ENCODE peak calls at places on chromosomes 3 and 15, in eight cellular contexts. Y is esophagus muscularis mucosa, T is upper lobe of left lung, L is stomach, A is Panc1, B is breast epithelium, M is HCT116, G is SK-N-SH. N is an unnamed sample. For H3K9me3, the result is how much of the 10 kb centered on the place peaks cover.

GRCh38 chr15:47846128-47846868 is 129.0 kb downstream of the SEMA6D start:
- DNase-seq in Y (no peak), T (no peak), L (no peak), A (no peak), B (no peak), M (no peak), G (no peak), N (no peak)

GRCh38 chr3:13420051-13420816 is at the start of gene NUP210:
- DNase-seq in Y (no peak), T (peak), L (peak), A (no peak), B (no peak), M (no peak), G (peak), N (no peak)

GRCh38 chr3:174243194-174243593 is 615.9 kb upstream of the NAALADL2 start:
- DNase-seq in Y (no peak), T (no peak), L (no peak), A (no peak), B (no peak), M (no peak), G (no peak), N (no peak)

GRCh38 chr15:90103669-90104329 is 1.5 kb upstream of the IDH2 start:
- DNase-seq in Y (no peak), T (no peak), L (peak), A (no peak), B (peak), M (no peak), G (no peak), N (no peak)

GRCh38 chr3:100268986-100269385 is 8.2 kb downstream of the TBC1D23 start:
- DNase-seq in Y (no peak), T (no peak), L (no peak), A (no peak), B (no peak), M (no peak), G (no peak), N (no peak)

GRCh38 chr3:55704521-55704920 is 217.4 kb upstream of the WNT5A start:
- DNase-seq in Y (no peak), T (no peak), L (no peak), A (no peak), B (no peak), M (no peak), G (no peak), N (no peak)

GRCh38 chr3:165259518-165260193 is 63.5 kb upstream of the SLITRK3 start:
- DNase-seq in Y (no peak), T (no peak), L (no peak), A (no peak), B (no peak), M (no peak), G (no peak), N (no peak)

GRCh38 chr3:124669470-124669869 is 60.8 kb upstream of the UMPS start:
- DNase-seq in Y (no peak), T (no peak), L (no peak), A (no peak), B (no peak), M (no peak), G (no peak), N (no peak)

GRCh38 chr15:74799255-74799842 is 13.3 kb upstream of the LMAN1L start:
- DNase-seq in Y (no peak), T (no peak), L (no peak), A (no peak), B (no peak), M (no peak), G (no peak), N (no peak)

GRCh38 chr3:182438398-182438797 is 354.9 kb upstream of the ATP11B start:
- DNase-seq in Y (no peak), T (no peak), L (no peak), A (no peak), B (no peak), M (no peak), G (no peak), N (no peak)

GRCh38 chr3:136818191-136818850 is 605 bp upstream of the SLC35G2 start:
- DNase-seq in Y (no peak), T (no peak), L (peak), A (peak), B (no peak), M (peak), G (peak), N (no peak)

GRCh38 chr15:45635763-45636292 is 999 bp downstream of the SQOR start:
- DNase-seq in Y (no peak), T (no peak), L (no peak), A (no peak), B (no peak), M (no peak), G (no peak), N (no peak)

GRCh38 chr3:190356246-190356645 is 31.7 kb upstream of the CLDN16 start:
- DNase-seq in Y (no peak), T (no peak), L (no peak), A (no peak), B (no peak), M (no peak), G (no peak), N (no peak)

GRCh38 chr3:129278439-129278969 is at the start of gene HMCES:
- DNase-seq in Y (peak), T (peak), L (peak), A (peak), B (peak), M (peak), G (peak), N (peak)

GRCh38 chr3:55648591-55649318 is 161.6 kb upstream of the WNT5A start:
- DNase-seq in Y (no peak), T (no peak), L (no peak), A (no peak), B (no peak), M (no peak), G (no peak), N (no peak)

GRCh38 chr3:194806991-194807685 is 121.5 kb downstream of the FAM43A start:
- DNase-seq in Y (no peak), T (no peak), L (no peak), A (no peak), B (no peak), M (no peak), G (no peak), N (no peak)

GRCh38 chr3:170997966-170998913 is 28.3 kb downstream of the SLC2A2 start:
- DNase-seq in Y (no peak), T (no peak), L (no peak), A (no peak), B (no peak), M (no peak), G (no peak), N (no peak)

GRCh38 chr3:133955892-133956291 is 60.2 kb upstream of the RAB6B start:
- DNase-seq in Y (no peak), T (no peak), L (no peak), A (no peak), B (no peak), M (no peak), G (peak), N (no peak)

GRCh38 chr15:47565986-47566385 is 151.3 kb upstream of the SEMA6D start:
- DNase-seq in Y (no peak), T (no peak), L (no peak), A (no peak), B (no peak), M (no peak), G (no peak), N (no peak)

DNA sequence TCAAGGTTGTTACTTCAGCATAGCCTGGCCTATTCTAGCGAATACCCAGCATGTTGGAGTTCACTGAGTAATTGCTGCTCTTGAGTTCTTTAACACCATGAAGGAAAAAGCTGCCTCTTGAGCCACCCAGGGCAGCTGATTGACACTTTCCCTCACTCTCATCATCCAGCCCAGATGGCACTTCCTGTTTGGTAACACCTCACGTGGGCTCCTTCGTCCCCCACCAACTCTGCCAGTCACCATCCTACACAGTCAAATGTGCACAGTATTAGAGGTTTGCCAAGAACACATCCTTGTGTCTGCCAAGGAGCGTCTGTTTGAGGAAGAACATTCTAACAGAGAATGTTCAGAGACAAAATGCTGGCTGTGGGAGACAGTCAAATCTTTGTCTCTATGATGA is 266.3 kb downstream of the RPLP1 start:
- DNase-seq in Y (no peak), T (no peak), L (no peak), A (no peak), B (peak), M (no peak), G (no peak), N (no peak)
- TF ChIP-seq POLR2AphosphoS5 in Y (peak), T (peak), L (no peak), A (no peak), B (no peak), M (no peak), G (no peak), N (peak)

GRCh38 chr15:98476559-98476958 is 171.8 kb upstream of the IGF1R start:
- DNase-seq in Y (no peak), T (no peak), L (no peak), A (no peak), B (no peak), M (no peak), G (no peak), N (no peak)
- H3K9me3 ChIP-seq in Y (under half), T (under half), L (under half), A (under half), B (under half), M (under half), G (under half), N (under half)

GRCh38 chr15:67146875-67147381 is 81.5 kb downstream of the SMAD3 start:
- DNase-seq in Y (no peak), T (no peak), L (no peak), A (no peak), B (no peak), M (no peak), G (no peak), N (no peak)
- H3K4me3 ChIP-seq in Y (no peak), T (no peak), L (no peak), A (no peak), B (no peak), M (no peak), G (no peak), N (no peak)

DNA sequence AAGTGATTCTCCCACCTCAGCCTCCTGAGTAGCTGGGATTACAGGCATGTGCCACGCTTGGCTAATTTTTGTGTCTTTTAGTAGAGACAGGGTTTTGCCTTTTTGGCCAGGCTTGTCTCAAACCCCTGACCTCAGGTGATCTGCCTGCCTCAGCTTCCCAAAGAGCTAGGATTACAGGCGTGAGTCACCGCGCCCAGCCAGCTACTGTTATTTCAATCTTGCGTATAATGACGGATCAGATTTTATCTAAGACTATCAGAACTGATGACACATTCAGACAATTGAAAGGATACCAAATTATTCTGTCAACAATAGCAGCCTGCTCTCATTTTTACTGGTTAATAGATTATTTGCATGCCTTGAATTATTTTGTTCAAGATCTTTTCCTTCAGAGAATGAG is 612.2 kb downstream of the ZIC1 start:
- DNase-seq in Y (no peak), T (no peak), L (no peak), A (no peak), B (no peak), M (no peak), G (no peak), N (no peak)
- TF ChIP-seq POLR2AphosphoS5 in Y (no peak), T (no peak), L (no peak), A (no peak), B (no peak), M (no peak), G (peak), N (no peak)

GRCh38 chr15:25207369-25207768 is 231.5 kb downstream of the UBE3A start:
- DNase-seq in Y (no peak), T (no peak), L (no peak), A (no peak), B (no peak), M (no peak), G (no peak), N (no peak)
- H3K9me3 ChIP-seq in Y (under half), T (under half), L (half or more), A (under half), B (half or more), M (under half), G (under half), N (under half)

GRCh38 chr3:21649519-21649918 is 101.5 kb downstream of the ZNF385D start:
- DNase-seq in Y (no peak), T (no peak), L (no peak), A (no peak), B (no peak), M (no peak), G (no peak), N (no peak)

GRCh38 chr3:21654662-21655061 is 96.3 kb downstream of the ZNF385D start:
- DNase-seq in Y (no peak), T (no peak), L (no peak), A (peak), B (no peak), M (no peak), G (no peak), N (no peak)

GRCh38 chr3:21654241-21654640 is 96.8 kb downstream of the ZNF385D start:
- DNase-seq in Y (no peak), T (no peak), L (no peak), A (no peak), B (no peak), M (no peak), G (no peak), N (no peak)
- H3K4me3 ChIP-seq in Y (no peak), T (no peak), L (no peak), A (no peak), B (no peak), M (no peak), G (peak), N (no peak)

DNA sequence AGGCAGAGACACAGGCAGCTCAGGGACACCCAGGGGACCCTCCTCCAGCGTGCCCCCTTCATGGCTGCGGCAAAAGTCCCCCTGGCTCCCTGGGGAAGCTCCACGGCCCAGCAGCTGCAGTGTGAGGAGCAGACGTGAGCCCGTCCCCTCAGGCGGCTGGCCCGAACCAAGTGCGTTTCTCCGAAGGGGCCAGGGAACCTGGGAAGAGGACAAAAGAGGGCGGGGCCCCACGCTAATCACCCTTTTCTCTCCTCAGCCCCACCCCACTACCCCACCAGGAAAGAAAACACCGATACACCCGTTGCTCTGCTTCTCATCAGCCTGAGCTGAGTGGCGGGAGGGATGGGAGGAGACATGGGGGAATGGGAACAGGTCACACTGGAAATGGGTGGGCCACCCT is at the start of gene MUC4:
- DNase-seq in Y (no peak), T (no peak), L (no peak), A (no peak), B (no peak), M (no peak), G (no peak), N (no peak)
- TF ChIP-seq POLR2AphosphoS5 in Y (no peak), T (no peak), L (no peak), A (no peak), B (no peak), M (no peak), G (no peak), N (no peak)

DNA sequence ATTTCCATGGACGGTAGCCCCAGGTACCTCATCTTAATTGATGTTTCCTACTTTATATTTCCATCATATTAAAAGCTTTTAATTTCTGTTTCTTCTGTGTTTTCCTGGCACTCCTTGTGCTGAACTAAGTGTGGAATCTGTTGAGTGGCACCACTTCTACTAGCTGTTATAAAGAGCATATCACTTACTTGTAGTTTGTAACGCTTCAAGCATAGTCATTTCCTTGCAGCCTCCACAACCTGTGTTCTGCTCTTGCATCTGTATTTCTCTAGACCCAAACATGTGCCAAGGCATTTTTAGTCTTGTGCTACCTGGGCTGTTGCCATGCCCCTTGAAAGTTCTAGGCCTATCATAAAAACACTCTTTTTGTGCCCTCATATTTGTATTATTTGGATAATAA is 16.0 kb downstream of the ZNF654 start:
- DNase-seq in Y (no peak), T (no peak), L (no peak), A (no peak), B (no peak), M (no peak), G (no peak), N (no peak)
- H3K9me3 ChIP-seq in Y (under half), T (under half), L (under half), A (under half), B (under half), M (under half), G (under half), N (under half)

GRCh38 chr3:16508591-16508995 is 4.9 kb downstream of the RFTN1 start:
- DNase-seq in Y (no peak), T (no peak), L (no peak), A (no peak), B (no peak), M (no peak), G (no peak), N (no peak)

GRCh38 chr3:16512435-16513140 is 911 bp downstream of the RFTN1 start:
- DNase-seq in Y (no peak), T (peak), L (peak), A (no peak), B (no peak), M (no peak), G (peak), N (peak)

GRCh38 chr3:16509721-16510619 is 3.5 kb downstream of the RFTN1 start:
- DNase-seq in Y (no peak), T (no peak), L (no peak), A (no peak), B (no peak), M (no peak), G (no peak), N (no peak)

GRCh38 chr3:16511561-16512434 is 1.7 kb downstream of the RFTN1 start:
- DNase-seq in Y (no peak), T (no peak), L (peak), A (no peak), B (peak), M (no peak), G (no peak), N (peak)

DNA sequence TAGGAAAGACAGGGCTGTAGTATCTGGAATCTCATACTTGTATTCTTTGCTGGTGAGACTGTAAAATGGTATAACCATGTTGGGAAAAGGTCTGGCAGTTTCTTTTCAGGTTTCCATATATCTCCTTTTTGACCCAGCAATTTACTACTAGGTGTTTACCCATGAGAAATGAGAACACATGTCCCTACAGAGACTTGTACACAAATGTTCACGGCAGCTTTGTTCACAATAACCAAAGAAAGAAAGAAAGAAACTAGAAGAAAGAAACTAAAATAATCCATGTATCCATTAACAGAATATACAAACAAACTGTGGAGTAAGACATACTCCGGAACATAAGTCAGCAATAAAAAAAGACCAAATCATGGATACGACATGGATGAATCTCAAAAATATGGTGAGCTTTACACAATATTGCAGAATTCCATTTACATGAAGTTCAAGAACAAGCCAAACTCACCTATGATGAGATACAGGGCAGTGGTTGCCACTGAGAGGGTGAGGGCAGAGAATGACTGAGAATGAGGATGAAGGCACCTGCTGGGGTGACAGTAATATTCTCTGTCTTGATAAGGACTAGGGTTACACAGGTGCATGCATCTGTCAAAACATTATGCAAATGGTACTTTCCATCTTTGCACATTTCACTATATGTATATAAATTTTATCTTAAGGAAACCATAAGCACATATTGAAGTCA is 2.7 kb downstream of the RFTN1 start:
- DNase-seq in Y (no peak), T (no peak), L (no peak), A (no peak), B (no peak), M (no peak), G (no peak), N (no peak)
- H3K4me3 ChIP-seq in Y (peak), T (no peak), L (no peak), A (no peak), B (no peak), M (no peak), G (peak), N (no peak)